ENCODE peak calls at places on chromosomes 7 and 10, in four cellular contexts. C is K562, A is H1, W is HepG2. E is an unnamed sample.

GRCh38 chr7:150568714-150569113 is 1.5 kb downstream of the GIMAP4 start:
- DNase-seq in C (no peak), A (no peak), W (no peak), E (no peak)

GRCh38 chr10:95566121-95566520 is 5.0 kb upstream of the SORBS1 start:
- DNase-seq in C (no peak), A (no peak), W (no peak), E (no peak)

GRCh38 chr7:100247152-100247757 is 27.5 kb downstream of the PVRIG start:
- DNase-seq in C (peak; percentile 63), A (peak; percentile 74), W (peak; percentile 90), E (peak; percentile 95)

GRCh38 chr7:16991551-16991950 is 109.8 kb upstream of the AGR3 start:
- DNase-seq in C (no peak), A (no peak), W (peak; percentile 25), E (no peak)

GRCh38 chr10:12741255-12741915 is 260.1 kb downstream of the CCDC3 start:
- DNase-seq in C (no peak), A (no peak), W (no peak), E (no peak)

GRCh38 chr10:86520871-86521619 is 547 bp downstream of the WAPL start:
- DNase-seq in C (peak; percentile 14), A (no peak), W (peak; percentile 40), E (peak; percentile 67)

GRCh38 chr7:8065356-8065813 is 96.8 kb downstream of the GLCCI1 start:
- DNase-seq in C (no peak), A (no peak), W (no peak), E (no peak)

GRCh38 chr10:119859422-119860258 is 13.0 kb downstream of the MCMBP start:
- DNase-seq in C (no peak), A (no peak), W (peak; percentile 44), E (peak; percentile 24)

GRCh38 chr7:80150621-80151273 is 16.1 kb downstream of the GNAI1 start:
- DNase-seq in C (no peak), A (no peak), W (no peak), E (no peak)

GRCh38 chr7:2785071-2785500 is 59.0 kb downstream of the GNA12 start:
- DNase-seq in C (no peak), A (no peak), W (no peak), E (no peak)

GRCh38 chr7:155618708-155619633 is 25.5 kb upstream of the RBM33 start:
- DNase-seq in C (no peak), A (no peak), W (peak; percentile 98), E (peak; percentile 66)

GRCh38 chr10:34814228-34815173 is 595 bp downstream of the PARD3 start:
- DNase-seq in C (peak; percentile 66), A (no peak), W (peak; percentile 51), E (peak; percentile 59)

DNA sequence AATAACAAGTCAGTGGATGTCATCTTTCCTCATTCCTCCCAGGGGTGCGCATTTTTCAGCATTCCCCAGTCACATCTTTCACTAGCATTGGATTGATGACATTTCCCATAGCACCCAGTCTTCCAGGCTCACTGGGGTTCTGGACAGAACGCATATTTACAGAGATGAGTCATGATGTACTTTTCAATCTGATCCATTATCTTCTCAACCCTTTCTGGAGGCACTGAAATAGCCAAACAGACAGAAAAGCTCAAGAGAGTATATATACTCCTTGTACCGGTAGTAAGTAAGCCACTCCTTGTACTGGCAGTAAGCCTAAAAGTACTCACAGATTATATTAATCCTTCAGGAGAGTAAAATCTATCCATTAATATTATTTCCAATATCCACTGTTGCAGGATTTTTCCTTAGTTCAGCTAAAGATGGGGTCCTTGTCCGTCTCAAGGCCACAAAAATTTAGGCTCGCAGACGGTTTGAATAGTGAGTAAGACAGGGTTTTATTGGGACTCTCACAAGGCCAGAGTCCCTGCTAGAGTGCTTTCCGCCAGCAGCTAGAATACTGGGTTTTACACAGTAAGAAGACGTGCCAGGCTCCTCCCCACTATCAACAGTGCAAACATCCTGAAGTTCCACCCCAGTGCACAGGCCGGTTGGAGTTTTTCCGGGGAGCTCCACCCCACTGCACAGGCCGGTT is 60.8 kb downstream of the MDH2 start:
- DNase-seq in C (no peak), A (no peak), W (peak; percentile 80), E (peak; percentile 67)
- TF ChIP-seq CEBPB in C (no peak), A (no peak), W (no peak), E (no peak)

GRCh38 chr7:5428470-5429252 is 5.0 kb upstream of the TNRC18 start:
- DNase-seq in C (peak; percentile 55), A (no peak), W (peak; percentile 78), E (no peak)
- TF ChIP-seq POLR2A in C (peak; percentile 62), A (peak; percentile 26), W (peak; percentile 53), E (no peak)

DNA sequence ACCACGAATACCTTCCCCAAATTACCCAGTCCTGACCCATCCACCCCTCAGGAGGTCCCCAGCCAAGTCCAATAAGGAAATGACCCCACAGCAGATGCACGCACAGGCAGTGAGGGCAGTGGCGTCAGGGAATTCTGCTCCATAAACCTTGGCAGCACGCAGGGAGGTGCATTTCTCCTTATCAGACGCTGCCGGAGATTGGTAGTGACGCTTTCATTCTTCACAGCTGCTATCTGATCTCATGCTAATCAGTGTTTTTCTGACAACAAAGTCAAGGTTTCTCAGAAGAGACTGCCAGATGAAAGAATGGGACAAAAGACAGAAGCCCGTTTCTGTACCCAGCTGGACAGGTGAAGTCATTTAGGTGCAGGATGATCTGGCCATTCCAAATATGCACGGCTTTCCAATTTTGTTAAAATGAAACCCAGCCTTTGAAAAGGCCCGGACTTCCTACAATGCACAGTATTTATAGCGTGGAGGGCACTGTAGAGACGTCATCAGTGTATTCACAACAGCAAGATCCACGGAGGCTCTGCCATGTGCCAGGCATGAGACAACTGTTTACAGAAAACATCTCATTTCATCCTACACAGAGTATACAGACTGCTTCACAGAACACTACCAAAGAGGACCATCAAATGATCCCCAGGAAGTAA is 35.3 kb downstream of the DIP2C start:
- DNase-seq in C (no peak), A (no peak), W (no peak), E (no peak)
- TF ChIP-seq EP300 in C (no peak), A (no peak), W (no peak), E (no peak)

DNA sequence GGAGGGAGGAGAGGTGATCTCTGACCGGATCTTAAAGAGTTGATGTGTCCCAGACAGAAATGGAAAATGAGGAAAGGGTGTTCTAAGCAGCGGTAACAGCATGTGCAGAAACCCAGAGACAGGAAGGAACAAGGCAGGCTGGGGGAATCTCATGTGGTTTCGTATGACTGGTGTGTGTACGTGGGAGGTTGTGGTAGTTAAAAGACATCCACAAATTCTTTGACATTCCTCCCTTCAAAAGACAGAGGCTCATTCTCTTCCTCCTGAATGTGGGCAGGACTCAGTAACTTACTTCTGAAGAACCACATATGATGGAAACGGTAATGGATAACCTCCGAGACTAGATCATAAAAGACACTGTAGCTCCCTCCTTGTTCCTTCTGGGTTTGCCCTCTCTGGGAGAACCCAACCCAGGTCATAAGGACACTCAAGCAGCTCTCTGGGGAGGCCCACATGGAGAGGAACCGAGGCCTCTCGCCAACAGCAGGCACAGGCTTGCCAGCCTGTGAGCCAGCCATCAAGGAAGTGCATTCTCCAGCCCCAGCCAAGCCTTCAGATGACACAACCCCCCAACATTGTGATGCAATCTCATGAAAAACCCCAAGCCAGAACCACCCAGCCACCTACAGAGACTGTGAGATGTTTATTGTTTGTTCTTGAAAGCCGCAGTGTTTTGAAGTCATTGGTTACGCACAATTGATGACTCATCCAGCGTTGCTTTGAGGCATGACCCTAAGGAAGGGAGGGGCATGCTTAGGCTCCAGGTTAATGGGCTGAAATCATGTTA is 116.0 kb downstream of the SLIT1 start:
- DNase-seq in C (peak; percentile 43), A (no peak), W (no peak), E (peak; percentile 84)
- TF ChIP-seq CEBPB in C (peak; percentile 91), A (peak; percentile 70), W (peak; percentile 86), E (peak; percentile 90)

GRCh38 chr7:134996097-134996550 is 9.8 kb downstream of the AGBL3 start:
- DNase-seq in C (no peak), A (no peak), W (no peak), E (peak; percentile 5)

GRCh38 chr7:134997214-134997885 is 11.0 kb downstream of the AGBL3 start:
- DNase-seq in C (no peak), A (no peak), W (peak; percentile 98), E (no peak)

GRCh38 chr7:134993877-134994456 is 7.7 kb downstream of the AGBL3 start:
- DNase-seq in C (no peak), A (no peak), W (no peak), E (no peak)

GRCh38 chr7:134992626-134993179 is 6.4 kb downstream of the AGBL3 start:
- DNase-seq in C (no peak), A (no peak), W (no peak), E (no peak)

DNA sequence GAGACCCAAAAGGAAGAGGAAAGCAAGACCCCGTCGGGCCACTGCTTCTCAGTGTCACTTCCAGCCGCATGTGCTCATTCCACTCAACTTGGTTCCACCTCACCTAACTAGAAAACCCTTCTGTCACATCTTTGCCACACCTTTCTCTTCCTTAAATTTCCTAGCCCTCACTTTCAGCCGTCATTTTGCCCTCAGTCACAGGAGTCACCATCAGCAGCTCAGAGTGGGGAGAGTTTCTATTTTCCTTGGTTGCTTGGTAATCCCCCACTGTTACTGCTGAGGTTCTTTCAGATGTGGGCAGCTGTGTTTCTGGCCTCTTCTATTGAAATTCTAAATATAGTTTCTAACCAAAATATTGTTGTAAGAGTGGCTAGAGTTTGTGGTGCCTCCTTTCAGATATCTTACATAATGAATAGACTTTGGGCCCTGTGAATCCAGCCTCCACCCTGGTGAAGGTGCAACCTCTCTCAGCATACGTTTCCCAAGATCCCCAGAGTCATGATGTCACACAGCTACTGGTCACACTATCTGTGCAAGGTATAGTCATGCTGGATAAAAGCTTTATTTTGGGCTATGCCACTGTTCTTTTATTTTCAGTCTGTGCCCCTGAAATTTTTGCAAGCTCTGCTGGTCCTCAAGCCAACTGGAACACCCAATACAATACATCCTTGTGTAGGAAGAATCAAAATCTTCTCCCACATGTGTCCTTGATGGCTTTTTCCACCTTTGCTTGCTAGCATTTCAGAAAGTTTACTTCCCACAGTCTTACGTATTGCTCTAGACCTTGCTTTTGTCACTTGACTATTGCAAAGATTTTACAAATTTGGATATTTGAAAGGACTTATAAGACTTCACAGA is 9.2 kb downstream of the AGBL3 start:
- DNase-seq in C (no peak), A (no peak), W (no peak), E (no peak)
- TF ChIP-seq POLR2A in C (no peak), A (no peak), W (no peak), E (no peak)

DNA sequence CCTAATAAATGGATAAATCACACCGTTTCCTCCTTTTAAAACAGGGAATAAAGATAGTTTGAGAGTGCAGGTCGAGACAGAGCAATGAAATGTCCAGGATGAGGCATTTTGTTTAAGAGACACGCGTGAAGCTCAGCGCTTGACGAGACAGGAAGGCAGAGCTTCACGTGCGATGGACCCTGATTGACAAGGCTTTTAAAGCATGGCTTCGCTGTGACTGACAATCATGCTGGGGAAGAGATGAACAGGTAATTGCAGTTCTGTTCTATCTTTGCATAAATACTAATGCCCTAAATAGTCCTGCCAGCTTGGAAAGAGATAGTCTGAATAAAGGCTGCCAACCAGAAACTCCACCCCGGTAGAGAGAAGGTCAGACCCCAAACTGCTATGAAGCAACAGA is 442.3 kb upstream of the PFKP start:
- DNase-seq in C (no peak), A (no peak), W (no peak), E (no peak)
- TF ChIP-seq EP300 in C (no peak), A (no peak), W (no peak), E (no peak)

DNA sequence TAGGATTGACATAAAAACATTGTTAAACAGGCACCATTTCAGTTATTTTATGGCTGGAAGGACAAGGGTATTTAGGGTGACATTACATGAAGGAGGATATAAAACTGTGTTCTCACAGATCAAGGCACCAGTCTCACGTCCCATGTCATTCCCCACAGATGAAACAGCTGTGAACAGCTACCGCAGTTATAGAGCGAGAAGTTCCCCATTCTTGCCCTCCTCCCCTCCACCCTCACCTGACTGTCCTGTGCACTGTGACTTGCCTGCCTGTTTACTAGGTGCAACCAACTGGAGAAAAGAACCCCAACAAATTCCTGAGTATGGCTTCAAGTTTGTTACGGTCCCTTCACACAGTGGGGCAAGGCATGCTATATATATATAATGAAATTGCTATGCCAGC is 141.6 kb downstream of the SND1 start:
- DNase-seq in C (no peak), A (no peak), W (no peak), E (no peak)
- TF ChIP-seq CEBPB in C (no peak), A (no peak), W (no peak), E (no peak)

E was measured in A549.